ENCODE peak calls at places on chromosomes 13 and 19, in five cellular contexts. H is H9, K is GM23248, Z is GM12878, G is mesenchymal stem cell. M is an unnamed sample.
A peak's percentile ranks its signal among the peaks of the same experiment; 100 is the strongest.

GRCh38 chr13:110380359-110381028 is 73.4 kb downstream of the COL4A2 start:
- DNase-seq in H (no peak), K (peak; percentile 77), Z (no peak), G (peak; percentile 89), M (no peak)

GRCh38 chr19:1755467-1756155 is 2.3 kb downstream of the ONECUT3 start:
- DNase-seq in H (no peak), K (no peak), Z (no peak), G (no peak), M (no peak)

GRCh38 chr13:35857769-35858168 is 273.4 kb downstream of the DCLK1 start:
- DNase-seq in H (peak; percentile 76), K (no peak), Z (no peak), G (no peak), M (no peak)

GRCh38 chr19:4030552-4030951 is 23.0 kb downstream of the PIAS4 start:
- DNase-seq in H (no peak), K (no peak), Z (no peak), G (no peak), M (no peak)

GRCh38 chr19:5038631-5039271 is 69.8 kb downstream of the KDM4B start:
- DNase-seq in H (peak; percentile 56), K (peak; percentile 65), Z (no peak), G (peak; percentile 40), M (no peak)

GRCh38 chr13:45598597-45598996 is 16.9 kb downstream of the ERICH6B start:
- DNase-seq in H (no peak), K (no peak), Z (no peak), G (no peak), M (no peak)

GRCh38 chr19:28425431-28425931 is 787.5 kb downstream of the UQCRFS1 start:
- DNase-seq in H (no peak), K (peak; percentile 52), Z (no peak), G (no peak), M (no peak)

GRCh38 chr13:46166221-46166584 is 15.8 kb downstream of the LCP1 start:
- DNase-seq in H (no peak), K (no peak), Z (no peak), G (no peak), M (no peak)

GRCh38 chr13:23570099-23570926 is at the start of gene TNFRSF19:
- DNase-seq in H (no peak), K (peak; percentile 87), Z (no peak), G (peak; percentile 56), M (peak; percentile 64)

GRCh38 chr19:35063940-35064818 is 22.7 kb downstream of the HPN start:
- DNase-seq in H (no peak), K (peak; percentile 88), Z (no peak), G (peak; percentile 46), M (peak; percentile 41)

GRCh38 chr13:46181799-46182490 is at the start of gene LCP1:
- DNase-seq in H (no peak), K (no peak), Z (peak; percentile 97), G (no peak), M (peak; percentile 30)

GRCh38 chr13:86792153-86792651 is 879.0 kb upstream of the SLITRK5 start:
- DNase-seq in H (peak; percentile 47), K (no peak), Z (no peak), G (no peak), M (no peak)

GRCh38 chr13:74987124-74987690 is 494.8 kb downstream of the TBC1D4 start:
- DNase-seq in H (no peak), K (no peak), Z (no peak), G (no peak), M (no peak)

GRCh38 chr13:63680704-63681103 is 2265.1 kb upstream of the PCDH20 start:
- DNase-seq in H (no peak), K (no peak), Z (no peak), G (no peak), M (no peak)

GRCh38 chr19:6269101-6269886 is 10.5 kb downstream of the MLLT1 start:
- DNase-seq in H (no peak), K (no peak), Z (no peak), G (no peak), M (no peak)

GRCh38 chr19:14482112-14482941 is 7.2 kb upstream of the PTGER1 start:
- DNase-seq in H (no peak), K (no peak), Z (no peak), G (no peak), M (no peak)

GRCh38 chr19:3387645-3388589 is 21.5 kb downstream of the NFIC start:
- DNase-seq in H (no peak), K (peak; percentile 74), Z (no peak), G (no peak), M (peak; percentile 46)

GRCh38 chr13:20679879-20680278 is 23.6 kb upstream of the IL17D start:
- DNase-seq in H (no peak), K (no peak), Z (no peak), G (no peak), M (no peak)

GRCh38 chr13:20178156-20178555 is 14.6 kb downstream of the GJB2 start:
- DNase-seq in H (no peak), K (peak; percentile 16), Z (no peak), G (no peak), M (no peak)

GRCh38 chr13:98794498-98794897 is 42.0 kb upstream of the SLC15A1 start:
- DNase-seq in H (no peak), K (no peak), Z (no peak), G (no peak), M (no peak)

GRCh38 chr19:57712222-57712621 is 3.2 kb upstream of the ZNF154 start:
- DNase-seq in H (no peak), K (no peak), Z (no peak), G (no peak), M (no peak)

GRCh38 chr13:24053505-24054251 is 106.8 kb upstream of the SPATA13 start:
- DNase-seq in H (peak; percentile 87), K (peak; percentile 73), Z (peak; percentile 17), G (peak; percentile 68), M (peak; percentile 86)

GRCh38 chr19:27746691-27747380 is 1466.1 kb downstream of the UQCRFS1 start:
- DNase-seq in H (peak; percentile 70), K (peak; percentile 15), Z (no peak), G (no peak), M (no peak)

GRCh38 chr13:20136781-20137703 is 23.8 kb downstream of the GJA3 start:
- DNase-seq in H (peak; percentile 78), K (peak; percentile 47), Z (no peak), G (no peak), M (peak; percentile 72)

GRCh38 chr13:106348032-106348431 is 187.4 kb downstream of the EFNB2 start:
- DNase-seq in H (no peak), K (peak; percentile 13), Z (no peak), G (peak; percentile 55), M (peak; percentile 55)

GRCh38 chr13:92224052-92224821 is 825.8 kb downstream of the GPC5 start:
- DNase-seq in H (no peak), K (peak; percentile 47), Z (no peak), G (peak; percentile 97), M (peak; percentile 18)

GRCh38 chr13:28503182-28503980 is 8.5 kb upstream of the FLT1 start:
- DNase-seq in H (no peak), K (no peak), Z (no peak), G (peak; percentile 52), M (no peak)
- H2AFZ ChIP-seq in H (no peak overlapping the region), K (no peak overlapping the region), Z (no peak overlapping the region), G (no peak overlapping the region), M (no peak overlapping the region)

DNA sequence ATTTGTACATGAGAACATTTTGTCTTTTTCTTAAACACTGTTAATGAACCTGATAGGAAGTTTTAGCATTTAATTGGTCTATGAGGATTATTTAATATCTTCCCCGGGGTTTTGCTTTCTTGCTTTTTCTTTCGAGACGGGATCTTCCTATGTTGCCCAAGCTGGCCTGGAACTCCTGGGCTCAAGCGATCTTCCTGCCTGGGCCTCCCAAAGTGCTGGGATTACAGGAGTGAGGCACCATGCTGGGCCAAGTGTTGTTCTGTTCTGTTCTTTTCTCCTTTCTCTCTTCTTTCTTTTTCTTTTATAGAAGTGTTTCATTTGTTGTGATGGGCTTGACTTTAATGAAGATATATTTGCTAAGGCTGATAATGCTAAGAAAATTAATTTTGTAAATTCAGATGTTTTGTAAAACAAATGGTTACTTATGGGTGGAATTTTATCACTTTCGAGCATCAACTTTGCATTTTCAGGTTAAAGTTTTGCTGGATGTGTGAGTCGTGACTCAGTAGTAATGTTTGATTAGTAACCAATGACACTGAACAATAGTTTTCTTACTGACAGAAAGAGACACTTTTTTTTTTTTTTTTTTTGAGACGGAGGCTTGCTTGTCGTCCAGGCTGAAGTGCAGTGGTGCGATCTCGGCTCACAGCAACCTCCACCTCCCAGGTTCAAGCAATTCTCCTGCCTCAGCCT is 2.2 kb downstream of the PAN3 start:
- DNase-seq in H (no peak), K (peak; percentile 38), Z (no peak), G (peak; percentile 78), M (peak; percentile 6)
- H2AFZ ChIP-seq in H (no peak overlapping the region), K (peak overlapping the region; percentile 59), Z (no peak overlapping the region), G (no peak overlapping the region), M (peak overlapping the region; percentile 62)

GRCh38 chr13:43567608-43568007 is 219.2 kb downstream of the ENOX1 start:
- DNase-seq in H (no peak), K (peak; percentile 55), Z (no peak), G (peak; percentile 50), M (no peak)

GRCh38 chr13:43558942-43559341 is 227.8 kb downstream of the ENOX1 start:
- DNase-seq in H (no peak), K (no peak), Z (no peak), G (no peak), M (no peak)

GRCh38 chr13:43561081-43561480 is 225.7 kb downstream of the ENOX1 start:
- DNase-seq in H (no peak), K (no peak), Z (no peak), G (no peak), M (no peak)

GRCh38 chr13:43569688-43570087 is 217.1 kb downstream of the ENOX1 start:
- DNase-seq in H (no peak), K (peak; percentile 38), Z (no peak), G (no peak), M (peak; percentile 17)

GRCh38 chr13:43564941-43565340 is 221.8 kb downstream of the ENOX1 start:
- DNase-seq in H (no peak), K (no peak), Z (no peak), G (no peak), M (no peak)
- H2AFZ ChIP-seq in H (no peak overlapping the region), K (no peak overlapping the region), Z (no peak overlapping the region), G (peak overlapping the region; percentile 14), M (no peak overlapping the region)

GRCh38 chr13:28817204-28817603 is 2.9 kb upstream of the MTUS2 start:
- DNase-seq in H (peak; percentile 47), K (no peak), Z (no peak), G (no peak), M (no peak)
- H2AFZ ChIP-seq in H (no peak overlapping the region), K (no peak overlapping the region), Z (no peak overlapping the region), G (no peak overlapping the region), M (no peak overlapping the region)

DNA sequence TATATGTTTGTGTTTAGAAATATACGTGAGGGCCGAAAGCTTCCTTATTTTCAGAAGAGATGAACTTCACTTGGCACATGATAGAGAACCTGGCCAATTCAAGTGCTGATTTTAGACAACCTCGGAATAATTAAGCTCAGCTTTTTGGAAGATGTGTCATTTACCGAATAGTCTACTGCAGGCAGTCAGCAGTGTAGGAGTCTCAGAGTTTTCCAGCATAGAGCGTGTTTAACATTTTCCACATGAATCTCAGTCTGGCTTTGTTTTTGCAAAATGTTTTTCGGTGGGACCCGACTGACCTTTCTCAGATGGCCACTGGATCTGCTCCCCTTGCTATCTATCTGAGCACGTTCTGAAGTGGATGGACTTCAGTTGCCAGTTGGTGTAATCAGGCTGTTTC is 4.7 kb downstream of the RNASEH2B start:
- DNase-seq in H (no peak), K (peak; percentile 68), Z (no peak), G (peak; percentile 34), M (no peak)
- H2AFZ ChIP-seq in H (no peak overlapping the region), K (peak overlapping the region; percentile 24), Z (no peak overlapping the region), G (no peak overlapping the region), M (no peak overlapping the region)